ENCODE peak calls at places on chromosomes 1 and 21, in four cellular contexts. C is WTC11, I is HepG2, P is K562. N is an unnamed sample.

GRCh38 chr1:87024936-87025537 is 110.6 kb downstream of the HS2ST1 start:
- DNase-seq in P (peak), C (no peak), I (peak), N (peak)

GRCh38 chr1:219900201-219900600 is 28.2 kb downstream of the SLC30A10 start:
- DNase-seq in C (no peak), P (no peak), I (no peak), N (no peak)

GRCh38 chr1:36231191-36231590 is 6.9 kb downstream of the THRAP3 start:
- DNase-seq in C (no peak), P (no peak), I (no peak), N (no peak)

GRCh38 chr21:39612233-39613028 is at the start of gene B3GALT5:
- DNase-seq in I (no peak), C (peak), P (no peak), N (peak)

GRCh38 chr21:45192332-45192731 is 95.4 kb downstream of the POFUT2 start:
- DNase-seq in C (no peak), I (no peak), P (no peak), N (no peak)

GRCh38 chr1:107941123-107941522 is 23.9 kb downstream of the VAV3 start:
- DNase-seq in P (no peak), I (no peak), C (no peak), N (no peak)

GRCh38 chr1:182331412-182331811 is 60.2 kb downstream of the GLUL start:
- DNase-seq in P (no peak), C (no peak), I (no peak), N (no peak)

GRCh38 chr1:199580280-199580679 is 447.2 kb upstream of the NR5A2 start:
- DNase-seq in C (no peak), I (no peak), P (no peak), N (no peak)

GRCh38 chr1:201119826-201120225 is 7.2 kb downstream of the ASCL5 start:
- DNase-seq in C (no peak), I (no peak), P (no peak), N (no peak)

GRCh38 chr1:183841950-183842816 is 37.3 kb downstream of the RGL1 start:
- DNase-seq in P (no peak), C (no peak), I (peak), N (peak)

GRCh38 chr1:36481091-36481490 is 1.6 kb downstream of the CSF3R start:
- DNase-seq in P (no peak), I (no peak), C (no peak), N (no peak)

GRCh38 chr1:167065481-167065880 is 24.7 kb downstream of the GPA33 start:
- DNase-seq in I (no peak), P (no peak), C (no peak), N (no peak)

GRCh38 chr1:177274687-177275211 is 104.0 kb downstream of the BRINP2 start:
- DNase-seq in I (no peak), P (no peak), C (no peak), N (no peak)
- TF ChIP-seq ELF4 in I (no peak), P (no peak), C (no peak), N (no peak)

GRCh38 chr1:91804546-91805023 is 81.4 kb downstream of the TGFBR3 start:
- DNase-seq in C (no peak), P (peak), I (no peak), N (no peak)
- TF ChIP-seq ELF4 in C (no peak), P (no peak), I (no peak), N (no peak)

GRCh38 chr21:33975548-33976081 is 60.0 kb upstream of the ATP5PO start:
- DNase-seq in C (no peak), P (peak), I (no peak), N (no peak)
- TF ChIP-seq ELF4 in C (no peak), P (peak), I (no peak), N (no peak)

GRCh38 chr1:225772323-225772768 is 5.3 kb upstream of the SRP9 start:
- DNase-seq in I (peak), C (peak), P (peak), N (peak)
- TF ChIP-seq ELF4 in I (no peak), C (no peak), P (no peak), N (no peak)

DNA sequence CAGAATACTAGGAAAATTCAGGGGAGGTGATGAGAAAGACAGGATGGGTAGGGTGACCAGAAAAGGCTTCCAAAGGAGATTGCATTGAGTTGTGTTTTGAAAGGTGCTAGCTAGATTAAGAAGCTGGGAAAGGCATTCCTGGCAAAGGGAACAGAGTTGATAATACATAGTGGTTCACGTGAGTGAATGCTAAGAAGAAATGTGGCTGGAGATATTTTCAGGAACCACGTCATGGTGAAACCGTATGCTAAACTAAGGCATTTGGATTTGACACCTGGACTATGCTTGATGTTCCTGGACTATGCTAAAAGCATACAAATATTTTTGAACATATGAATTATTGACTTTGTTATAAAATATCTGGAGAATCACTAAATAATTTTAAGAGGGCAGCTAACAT is 14.7 kb downstream of the CCDC30 start:
- DNase-seq in I (no peak), P (no peak), C (no peak), N (no peak)
- TF ChIP-seq ELF4 in I (no peak), P (no peak), C (no peak), N (no peak)

GRCh38 chr1:15849775-15850449 is 2.4 kb downstream of the SPEN start:
- DNase-seq in P (peak), C (peak), I (peak), N (peak)
- TF ChIP-seq ELF4 in P (no peak), C (no peak), I (no peak), N (no peak)

DNA sequence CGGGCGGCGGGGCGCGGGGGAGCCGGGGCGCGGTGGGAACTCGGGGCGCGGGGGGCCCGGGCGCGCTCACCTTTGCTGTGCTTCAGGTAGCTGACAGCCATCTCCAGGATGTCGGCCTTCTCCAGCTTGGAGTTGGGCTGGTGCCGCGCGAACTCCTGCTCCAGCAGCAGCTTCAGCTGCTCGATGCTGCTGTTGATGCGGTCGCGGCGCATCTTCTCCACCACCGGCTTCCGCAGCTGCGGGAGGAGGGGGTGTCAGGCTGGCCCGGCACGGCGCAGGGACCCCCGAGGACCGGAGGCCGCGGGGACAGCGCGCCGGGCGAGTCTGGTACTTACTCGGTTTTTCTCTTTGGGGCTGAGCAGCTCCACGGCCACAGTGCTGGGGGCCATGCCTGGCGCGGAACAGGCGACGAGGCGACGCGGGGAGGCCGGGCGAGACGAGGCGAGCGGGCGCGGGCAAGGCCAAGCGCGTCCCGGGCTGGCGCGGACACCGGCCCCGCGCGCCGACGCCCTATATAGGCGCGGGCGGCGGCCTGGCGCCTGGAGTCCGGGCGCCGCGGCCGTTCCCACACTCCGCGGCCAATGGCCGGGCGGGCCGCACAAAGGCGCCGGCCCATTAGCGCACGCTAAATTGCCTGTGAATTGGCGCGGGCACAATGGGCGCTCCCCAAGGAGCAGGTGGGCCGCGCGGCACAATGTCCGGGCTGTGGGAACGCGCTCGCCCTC is at the start of gene HES5:
- DNase-seq in I (no peak), P (no peak), C (peak), N (no peak)
- TF ChIP-seq ELF4 in I (no peak), P (no peak), C (no peak), N (no peak)

DNA sequence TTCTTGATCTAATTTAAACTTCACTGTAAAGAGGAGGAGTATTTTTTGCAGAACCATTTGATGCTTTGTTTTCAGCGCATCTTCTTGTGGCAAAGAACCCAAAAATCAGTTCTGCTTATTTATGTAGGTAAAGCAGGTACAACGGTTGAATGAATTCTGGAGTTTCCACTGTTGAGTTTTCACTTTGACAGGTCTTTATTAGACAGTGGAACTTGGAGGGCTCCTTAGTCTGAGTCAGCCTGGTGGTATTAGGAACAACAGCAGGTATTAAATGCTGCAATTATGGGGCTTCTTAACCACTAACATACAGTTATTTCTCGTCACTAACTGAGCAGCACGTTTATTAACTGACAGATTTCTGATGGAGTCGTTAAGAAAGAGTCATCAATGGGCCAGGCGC is 1.2 kb downstream of the LRIG2 start:
- DNase-seq in I (no peak), C (no peak), P (no peak), N (no peak)
- TF ChIP-seq ELF4 in I (no peak), C (no peak), P (no peak), N (no peak)

DNA sequence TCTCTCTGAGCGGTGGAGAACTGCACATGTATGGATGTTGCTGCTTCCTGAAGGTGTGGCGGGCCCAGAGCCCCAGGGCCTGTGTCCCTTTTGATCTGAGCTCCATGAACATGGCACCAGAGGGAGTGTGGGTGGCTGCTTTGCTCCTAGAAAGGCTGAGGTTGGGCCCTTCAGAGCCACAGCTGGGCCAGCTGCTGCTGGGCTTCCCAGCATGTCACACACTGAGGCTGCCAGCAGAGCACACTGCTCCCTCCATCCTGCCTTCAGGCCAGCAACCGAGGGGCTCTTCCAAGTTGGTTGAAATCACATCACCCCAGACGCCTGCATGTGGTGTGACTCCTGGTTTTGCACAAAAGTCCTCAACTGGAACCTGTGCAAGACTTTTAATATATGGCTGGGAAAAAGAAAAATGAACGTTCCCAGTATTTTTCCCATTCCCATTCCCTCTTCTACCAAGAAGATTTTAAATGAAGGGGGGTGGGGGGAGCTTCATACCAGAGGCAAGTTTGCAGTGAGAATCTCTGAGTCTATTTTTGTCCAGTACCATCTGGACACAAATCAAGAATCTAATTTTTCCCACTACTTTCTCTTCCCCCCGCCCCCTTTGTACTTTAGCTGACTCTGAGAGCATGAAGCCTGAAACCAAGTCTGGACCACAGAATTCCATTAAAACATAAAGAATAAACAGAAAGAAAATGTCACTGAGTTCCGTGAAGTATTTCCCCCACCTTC is 26.2 kb upstream of the NGF start:
- DNase-seq in C (no peak), P (no peak), I (no peak), N (no peak)
- TF ChIP-seq ELF4 in C (no peak), P (no peak), I (no peak), N (no peak)